ENCODE peak calls at places on chromosomes 16 and 17, in nine cellular contexts. E, Q, H, A, W, G, F, U and R are unnamed samples.

GRCh38 chr16:17018715-17019014 is 452.1 kb downstream of the XYLT1 start:
- DNase-seq in E (no peak), Q (no peak), H (no peak), A (no peak), W (no peak), G (no peak), F (no peak), U (no peak), R (no peak)

GRCh38 chr16:79609861-79610260 is 9.3 kb upstream of the MAF start:
- DNase-seq in E (no peak), Q (no peak), H (no peak), A (no peak), W (no peak), G (no peak), F (no peak), U (no peak), R (no peak)

GRCh38 chr17:2691069-2691871 is 20.3 kb downstream of the CLUH start:
- DNase-seq in E (no peak), Q (no peak), H (no peak), A (peak), W (no peak), G (no peak), F (no peak), U (no peak), R (no peak)

GRCh38 chr16:53369921-53370320 is 64.3 kb upstream of the RBL2 start:
- DNase-seq in E (peak), Q (peak), H (no peak), A (no peak), W (no peak), G (peak), F (no peak), U (no peak), R (no peak)

GRCh38 chr17:57548421-57549385 is 196.4 kb downstream of the CCDC182 start:
- DNase-seq in E (no peak), Q (no peak), H (no peak), A (no peak), W (no peak), G (no peak), F (no peak), U (no peak), R (peak)

GRCh38 chr17:79338142-79338541 is 263.5 kb downstream of the ENGASE start:
- DNase-seq in E (no peak), Q (no peak), H (no peak), A (no peak), W (peak), G (no peak), F (no peak), U (no peak), R (peak)

GRCh38 chr16:89826531-89827382 is 1.5 kb upstream of the SPIRE2 start:
- DNase-seq in E (no peak), Q (peak), H (no peak), A (no peak), W (no peak), G (no peak), F (no peak), U (no peak), R (no peak)

GRCh38 chr17:55883112-55883511 is 132.3 kb downstream of the PCTP start:
- DNase-seq in E (no peak), Q (peak), H (no peak), A (no peak), W (peak), G (no peak), F (no peak), U (no peak), R (no peak)

GRCh38 chr17:61519754-61520440 is 67.7 kb downstream of the TBX4 start:
- DNase-seq in E (no peak), Q (no peak), H (no peak), A (no peak), W (no peak), G (peak), F (no peak), U (no peak), R (no peak)

GRCh38 chr17:2905697-2906595 is 109.7 kb downstream of the RAP1GAP2 start:
- DNase-seq in E (no peak), Q (no peak), H (no peak), A (no peak), W (no peak), G (no peak), F (no peak), U (no peak), R (no peak)

GRCh38 chr16:53892155-53892554 is 188.2 kb downstream of the FTO start:
- DNase-seq in E (peak), Q (peak), H (no peak), A (peak), W (peak), G (peak), F (peak), U (peak), R (peak)

GRCh38 chr17:11558681-11559234 is 39.5 kb upstream of the DNAH9 start:
- DNase-seq in E (no peak), Q (no peak), H (no peak), A (no peak), W (no peak), G (no peak), F (no peak), U (no peak), R (no peak)

GRCh38 chr16:10252155-10252554 is 69.9 kb upstream of the GRIN2A start:
- DNase-seq in E (no peak), Q (no peak), H (no peak), A (no peak), W (no peak), G (no peak), F (no peak), U (no peak), R (no peak)

GRCh38 chr16:10261077-10261476 is 78.8 kb upstream of the GRIN2A start:
- DNase-seq in E (no peak), Q (no peak), H (no peak), A (no peak), W (no peak), G (no peak), F (no peak), U (no peak), R (no peak)

GRCh38 chr16:10253344-10253855 is 71.2 kb upstream of the GRIN2A start:
- DNase-seq in E (no peak), Q (no peak), H (no peak), A (no peak), W (no peak), G (no peak), F (no peak), U (no peak), R (no peak)

GRCh38 chr16:10255728-10256127 is 73.5 kb upstream of the GRIN2A start:
- DNase-seq in E (no peak), Q (no peak), H (no peak), A (no peak), W (no peak), G (no peak), F (no peak), U (no peak), R (no peak)

DNA sequence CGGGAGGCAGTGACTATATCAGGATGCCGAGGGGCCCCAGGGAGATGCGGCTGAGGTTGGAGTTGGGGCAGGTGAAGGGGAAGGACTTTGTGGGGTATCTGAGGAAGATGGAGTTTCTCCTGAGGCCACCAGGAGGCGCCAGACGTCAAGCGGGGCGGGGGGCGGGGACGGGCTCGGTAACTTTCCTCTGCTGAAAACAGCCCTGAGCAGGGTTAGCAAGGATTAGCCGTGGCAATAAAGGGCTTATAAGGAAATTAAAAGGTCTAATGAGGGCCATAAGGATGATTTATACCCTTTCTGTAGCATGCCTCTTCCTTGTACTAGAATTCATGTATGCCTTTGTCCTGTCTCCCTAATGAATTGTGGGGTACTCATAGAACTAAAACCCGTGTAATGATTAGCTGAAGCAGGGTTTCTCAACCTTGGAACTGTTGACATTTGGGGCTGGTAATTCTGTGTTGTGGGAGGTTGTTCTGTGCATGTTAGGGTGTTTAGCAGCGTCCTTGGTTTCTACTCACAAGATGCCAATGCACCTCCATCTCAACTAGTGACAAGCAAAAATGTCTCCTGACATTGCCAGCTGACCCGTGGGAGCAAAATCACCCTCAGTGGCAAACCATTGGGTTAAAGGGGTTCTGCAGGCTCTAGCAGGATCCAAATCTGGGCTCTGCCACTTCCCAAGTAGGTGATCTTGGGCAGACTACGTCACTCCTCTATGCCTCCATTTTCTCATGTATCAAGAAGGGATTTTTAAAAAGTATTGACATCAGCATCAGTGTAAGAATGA is 74.8 kb upstream of the GRIN2A start:
- DNase-seq in E (no peak), Q (peak), H (no peak), A (no peak), W (peak), G (no peak), F (peak), U (no peak), R (peak)
- TF ChIP-seq CTCF in E (peak), Q (peak), H (peak), A (no peak), W (peak), G (peak), F (peak), U (peak), R (peak)

DNA sequence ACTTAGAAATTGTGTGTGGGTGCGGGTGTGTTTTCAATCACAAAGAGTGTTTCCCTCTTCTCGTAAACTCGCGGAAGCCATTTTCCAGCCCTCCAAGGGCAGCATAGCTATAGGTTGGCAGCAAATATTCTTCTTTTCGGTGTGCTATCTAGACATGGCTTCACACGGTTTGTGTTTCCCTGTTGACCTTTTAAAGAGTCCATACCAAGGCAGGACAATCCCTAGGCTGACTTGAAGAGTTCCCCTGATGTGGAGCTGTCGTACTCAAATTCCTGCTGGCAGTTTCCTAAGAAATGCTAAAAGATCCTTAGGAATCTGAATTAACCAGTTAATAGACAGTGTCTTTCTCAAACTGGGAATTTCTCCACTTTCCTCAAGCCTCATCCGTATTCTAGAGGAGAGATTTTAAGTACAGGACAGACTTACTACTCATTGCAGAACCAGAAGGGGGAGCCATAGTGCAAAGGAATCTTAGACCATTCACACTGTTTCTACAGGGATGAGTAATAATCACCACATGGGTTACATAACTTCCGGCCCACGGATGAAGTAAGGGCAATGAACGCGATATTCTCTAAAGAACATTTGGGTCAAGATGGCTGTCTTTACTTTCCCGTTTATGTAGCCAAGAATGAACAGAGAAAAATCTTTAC is 288.6 kb upstream of the ELAC2 start:
- DNase-seq in E (peak), Q (peak), H (no peak), A (no peak), W (peak), G (peak), F (no peak), U (no peak), R (peak)
- TF ChIP-seq CTCF in E (peak), Q (peak), H (no peak), A (no peak), W (peak), G (peak), F (no peak), U (no peak), R (peak)

DNA sequence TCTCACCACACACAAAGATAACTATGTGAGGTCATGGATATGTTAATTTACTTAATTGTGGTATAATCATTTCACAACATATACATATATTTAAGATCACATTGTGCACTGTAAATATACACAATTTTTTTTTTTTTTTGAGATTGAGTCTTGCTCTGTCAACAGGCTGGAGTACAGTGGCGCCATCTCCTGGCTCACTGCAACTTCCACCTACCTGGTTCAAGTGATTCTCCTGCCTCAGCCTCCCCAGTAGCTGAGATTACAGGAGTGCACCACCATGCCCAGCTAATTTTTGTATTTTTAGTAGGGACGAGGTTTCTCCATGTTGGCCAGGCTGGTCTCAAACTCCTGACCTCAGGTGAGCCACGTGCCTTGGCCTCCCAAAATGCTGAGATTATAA is 11.5 kb upstream of the PRSS54 start:
- DNase-seq in E (peak), Q (peak), H (no peak), A (no peak), W (peak), G (peak), F (peak), U (no peak), R (no peak)
- TF ChIP-seq CTCF in E (peak), Q (peak), H (no peak), A (no peak), W (peak), G (peak), F (peak), U (peak), R (peak)

DNA sequence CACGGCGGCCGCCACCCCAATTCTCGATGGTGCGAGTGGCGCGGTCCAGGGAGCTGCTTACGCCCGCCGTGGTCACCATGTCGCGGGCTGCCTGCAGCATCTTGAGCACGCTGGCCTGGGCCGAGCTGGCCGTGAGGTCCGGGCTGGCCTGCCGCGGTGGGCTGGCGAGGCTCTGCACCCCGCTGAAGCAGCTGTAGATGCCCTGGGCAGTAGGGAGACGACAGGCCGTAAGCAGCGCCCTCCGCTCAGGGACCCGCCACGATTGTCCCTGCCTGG is 16.4 kb downstream of the GRIN2C start:
- DNase-seq in E (no peak), Q (no peak), H (no peak), A (no peak), W (peak), G (no peak), F (no peak), U (no peak), R (no peak)
- TF ChIP-seq CTCF in E (no peak), Q (no peak), H (no peak), A (no peak), W (no peak), G (no peak), F (no peak), U (no peak), R (no peak)

GRCh38 chr16:71807905-71808592 is 585 bp downstream of the AP1G1 start:
- DNase-seq in E (peak), Q (peak), H (no peak), A (no peak), W (peak), G (peak), F (no peak), U (no peak), R (no peak)

GRCh38 chr16:71811261-71811803 is 2.7 kb upstream of the AP1G1 start:
- DNase-seq in E (no peak), Q (no peak), H (no peak), A (no peak), W (no peak), G (peak), F (no peak), U (no peak), R (no peak)

GRCh38 chr16:71803305-71803690 is 5.3 kb downstream of the AP1G1 start:
- DNase-seq in E (no peak), Q (no peak), H (no peak), A (no peak), W (no peak), G (no peak), F (no peak), U (no peak), R (no peak)

GRCh38 chr16:71808593-71809449 is at the start of gene AP1G1:
- DNase-seq in E (peak), Q (peak), H (peak), A (peak), W (peak), G (peak), F (peak), U (peak), R (peak)
- TF ChIP-seq CTCF in E (no peak), Q (no peak), H (no peak), A (no peak), W (no peak), G (no peak), F (no peak), U (no peak), R (no peak)

GRCh38 chr16:75109732-75110243 is 6.8 kb downstream of the LDHD start:
- DNase-seq in E (no peak), Q (no peak), H (no peak), A (no peak), W (no peak), G (no peak), F (no peak), U (no peak), R (no peak)
- TF ChIP-seq CTCF in E (no peak), Q (no peak), H (no peak), A (no peak), W (no peak), G (no peak), F (no peak), U (no peak), R (no peak)